ENCODE peak calls at places on chromosome 13, in nine cellular contexts. D, O, Q, G, V, A, J, W and E are unnamed samples.

GRCh38 chr13:23391752-23392151 is 41.8 kb downstream of the SACS start:
- DNase-seq in D (no peak), O (no peak), Q (no peak), G (no peak), V (no peak), A (peak), J (peak), W (no peak), E (no peak)

GRCh38 chr13:68540244-68540643 is 1310.1 kb upstream of the PCDH9 start:
- DNase-seq in D (no peak), O (no peak), Q (no peak), G (no peak), V (no peak), A (no peak), J (no peak), W (no peak), E (no peak)

GRCh38 chr13:84910423-84910822 is 888.8 kb downstream of the SLITRK6 start:
- DNase-seq in D (no peak), O (no peak), Q (no peak), G (no peak), V (no peak), A (no peak), J (no peak), W (no peak), E (no peak)

GRCh38 chr13:95800455-95800854 is 123.5 kb downstream of the DNAJC3 start:
- DNase-seq in D (no peak), O (no peak), Q (no peak), G (no peak), V (no peak), A (no peak), J (no peak), W (no peak), E (no peak)

GRCh38 chr13:59444210-59444857 is 719.4 kb downstream of the DIAPH3 start:
- DNase-seq in D (no peak), O (no peak), Q (no peak), G (no peak), V (no peak), A (no peak), J (no peak), W (no peak), E (no peak)

GRCh38 chr13:41720839-41721561 is 239.9 kb downstream of the VWA8 start:
- DNase-seq in D (no peak), O (no peak), Q (no peak), G (no peak), V (no peak), A (no peak), J (no peak), W (peak), E (no peak)

GRCh38 chr13:70098669-70099068 is 9.0 kb upstream of the ATXN8OS start:
- DNase-seq in D (no peak), O (no peak), Q (no peak), G (no peak), V (no peak), A (peak), J (no peak), W (no peak), E (no peak)

GRCh38 chr13:80400834-80401450 is 60.0 kb upstream of the SPRY2 start:
- DNase-seq in D (no peak), O (no peak), Q (no peak), G (no peak), V (no peak), A (no peak), J (no peak), W (no peak), E (no peak)

GRCh38 chr13:25819856-25820530 is 231.8 kb downstream of the SHISA2 start:
- DNase-seq in D (peak), O (no peak), Q (no peak), G (no peak), V (no peak), A (no peak), J (no peak), W (no peak), E (no peak)

GRCh38 chr13:108214511-108215383 is 589 bp downstream of the LIG4 start:
- DNase-seq in D (no peak), O (no peak), Q (peak), G (no peak), V (no peak), A (peak), J (no peak), W (peak), E (no peak)

GRCh38 chr13:45086484-45086883 is 33.8 kb upstream of the GTF2F2 start:
- DNase-seq in D (no peak), O (no peak), Q (no peak), G (no peak), V (no peak), A (peak), J (peak), W (no peak), E (no peak)

GRCh38 chr13:66853559-66853958 is 376.6 kb downstream of the PCDH9 start:
- DNase-seq in D (no peak), O (no peak), Q (no peak), G (no peak), V (no peak), A (no peak), J (no peak), W (no peak), E (no peak)

GRCh38 chr13:51844862-51845573 is at the start of gene TMEM272:
- DNase-seq in D (peak), O (no peak), Q (peak), G (peak), V (peak), A (peak), J (peak), W (peak), E (peak)

GRCh38 chr13:51840917-51841316 is 4.1 kb downstream of the TMEM272 start:
- DNase-seq in D (no peak), O (no peak), Q (no peak), G (no peak), V (no peak), A (no peak), J (no peak), W (no peak), E (no peak)

GRCh38 chr13:50873481-50873880 is 30.0 kb upstream of the DLEU7 start:
- DNase-seq in D (no peak), O (no peak), Q (no peak), G (no peak), V (no peak), A (peak), J (no peak), W (no peak), E (no peak)

GRCh38 chr13:72255908-72256307 is 388.9 kb upstream of the DACH1 start:
- DNase-seq in D (no peak), O (no peak), Q (peak), G (peak), V (peak), A (peak), J (no peak), W (peak), E (peak)

GRCh38 chr13:49370390-49370789 is 73.5 kb downstream of the CAB39L start:
- DNase-seq in D (no peak), O (no peak), Q (peak), G (no peak), V (no peak), A (no peak), J (no peak), W (no peak), E (no peak)